ENCODE peak calls at places on chromosome 15, in four cellular contexts. One of them, this sample, is unnamed.

GRCh38 chr15:77025471-77025901 is 30.6 kb downstream of the PSTPIP1 start:
- DNase-seq in K562: no peak
- DNase-seq in GM12878: no peak
- DNase-seq in HepG2: no peak
- DNase-seq in this sample: peak; percentile 14

GRCh38 chr15:21261396-21261964 is 178.8 kb downstream of the POTEB3 start:
- DNase-seq in K562: no peak
- DNase-seq in GM12878: no peak
- DNase-seq in HepG2: no peak
- DNase-seq in this sample: no peak

GRCh38 chr15:25469377-25469776 is 30.6 kb upstream of the UBE3A start:
- DNase-seq in K562: no peak
- DNase-seq in GM12878: no peak
- DNase-seq in HepG2: no peak
- DNase-seq in this sample: no peak

GRCh38 chr15:98292442-98293240 is 332.1 kb downstream of the ARRDC4 start:
- DNase-seq in HepG2: peak; percentile 27
- DNase-seq in GM12878: no peak
- DNase-seq in K562: peak; percentile 82
- DNase-seq in this sample: peak; percentile 92

GRCh38 chr15:43382310-43382709 is 11.4 kb downstream of the TUBGCP4 start:
- DNase-seq in HepG2: no peak
- DNase-seq in K562: no peak
- DNase-seq in GM12878: no peak
- DNase-seq in this sample: no peak

GRCh38 chr15:57370929-57371328 is 5.4 kb upstream of the CGNL1 start:
- DNase-seq in GM12878: no peak
- DNase-seq in K562: no peak
- DNase-seq in HepG2: no peak
- DNase-seq in this sample: no peak

GRCh38 chr15:22877122-22877521 is 38.7 kb downstream of the NIPA2 start:
- DNase-seq in GM12878: no peak
- DNase-seq in HepG2: no peak
- DNase-seq in K562: no peak
- DNase-seq in this sample: no peak

GRCh38 chr15:70580958-70581357 is 182.4 kb downstream of the UACA start:
- DNase-seq in GM12878: no peak
- DNase-seq in HepG2: no peak
- DNase-seq in K562: no peak
- DNase-seq in this sample: no peak

DNA sequence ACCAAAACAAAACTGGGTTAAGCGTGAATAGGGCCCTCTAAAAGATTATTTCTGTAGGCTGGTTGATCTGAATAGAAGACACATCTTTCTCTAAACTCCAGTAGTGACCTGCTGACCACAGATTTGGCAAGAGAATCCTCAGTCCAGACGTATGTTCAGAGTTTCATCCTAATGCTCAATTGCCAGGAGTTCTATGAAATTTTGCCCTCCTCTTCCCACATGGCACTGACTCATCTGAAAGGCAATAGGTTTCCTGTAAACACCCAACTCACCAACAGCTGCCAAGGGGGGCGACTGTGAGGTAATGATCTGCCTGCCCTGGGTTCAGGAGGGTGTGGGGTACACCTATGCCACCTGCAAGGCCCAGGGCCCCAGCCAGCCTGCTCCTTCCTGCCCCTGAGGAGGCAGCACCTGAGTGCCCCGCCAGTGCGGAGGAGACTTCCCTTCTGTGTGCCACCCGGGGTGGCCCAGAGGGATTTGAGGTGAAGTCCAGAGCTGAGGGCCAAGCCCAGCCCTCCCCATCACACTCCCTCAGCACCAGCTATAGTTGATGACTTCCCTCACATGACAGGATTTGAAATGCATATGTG is 8.4 kb upstream of the PLA2G4D start:
- DNase-seq in GM12878: no peak
- DNase-seq in K562: no peak
- DNase-seq in HepG2: no peak
- DNase-seq in this sample: no peak
- TF ChIP-seq SP1 in GM12878: no peak
- TF ChIP-seq SP1 in K562: no peak
- TF ChIP-seq SP1 in HepG2: no peak
- TF ChIP-seq SP1 in this sample: no peak

DNA sequence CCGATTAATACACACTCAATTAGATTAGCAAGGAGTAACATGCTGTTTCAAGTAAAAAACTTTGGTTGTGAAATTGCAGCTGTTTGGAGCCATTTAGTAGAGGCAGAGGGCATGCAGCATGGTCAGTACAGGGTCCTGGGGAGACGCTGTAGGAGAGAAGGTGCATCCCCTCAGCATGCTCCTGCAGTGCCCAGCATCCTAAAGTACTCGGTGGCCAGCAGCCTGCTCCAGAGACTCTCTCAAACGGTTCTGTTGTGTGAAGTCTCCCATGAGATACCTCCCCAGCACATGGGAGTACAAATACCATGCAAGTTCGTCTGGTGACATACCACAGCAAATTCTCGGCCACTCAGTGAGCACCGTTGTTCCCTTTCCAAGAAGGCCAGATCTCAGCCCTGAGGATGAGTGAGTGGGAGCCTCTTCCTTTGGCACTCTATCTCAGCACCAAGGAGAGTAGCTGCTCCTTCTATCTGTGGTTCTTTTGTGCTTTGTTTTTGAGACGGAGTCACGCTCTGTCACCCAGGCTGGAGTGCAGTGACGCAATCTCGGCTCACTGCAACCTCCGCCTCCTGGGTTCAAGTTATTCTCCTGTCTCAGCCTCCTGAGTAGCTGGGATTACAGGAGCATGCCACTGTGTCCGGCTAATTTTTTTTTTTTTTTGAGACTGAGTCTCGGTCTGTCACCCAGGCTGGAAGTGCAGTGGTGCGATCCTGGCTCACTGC is 72.7 kb downstream of the TJP1 start:
- DNase-seq in K562: no peak
- DNase-seq in GM12878: no peak
- DNase-seq in HepG2: no peak
- DNase-seq in this sample: no peak
- TF ChIP-seq ETV6 in K562: no peak
- TF ChIP-seq ETV6 in GM12878: no peak
- TF ChIP-seq ETV6 in HepG2: no peak
- TF ChIP-seq ETV6 in this sample: no peak

GRCh38 chr15:69298697-69299441 is at the start of gene PAQR5:
- DNase-seq in K562: peak; percentile 79
- DNase-seq in GM12878: no peak
- DNase-seq in HepG2: no peak
- DNase-seq in this sample: peak; percentile 43
- TF ChIP-seq SP1 in K562: no peak
- TF ChIP-seq SP1 in GM12878: no peak
- TF ChIP-seq SP1 in HepG2: no peak
- TF ChIP-seq SP1 in this sample: no peak

DNA sequence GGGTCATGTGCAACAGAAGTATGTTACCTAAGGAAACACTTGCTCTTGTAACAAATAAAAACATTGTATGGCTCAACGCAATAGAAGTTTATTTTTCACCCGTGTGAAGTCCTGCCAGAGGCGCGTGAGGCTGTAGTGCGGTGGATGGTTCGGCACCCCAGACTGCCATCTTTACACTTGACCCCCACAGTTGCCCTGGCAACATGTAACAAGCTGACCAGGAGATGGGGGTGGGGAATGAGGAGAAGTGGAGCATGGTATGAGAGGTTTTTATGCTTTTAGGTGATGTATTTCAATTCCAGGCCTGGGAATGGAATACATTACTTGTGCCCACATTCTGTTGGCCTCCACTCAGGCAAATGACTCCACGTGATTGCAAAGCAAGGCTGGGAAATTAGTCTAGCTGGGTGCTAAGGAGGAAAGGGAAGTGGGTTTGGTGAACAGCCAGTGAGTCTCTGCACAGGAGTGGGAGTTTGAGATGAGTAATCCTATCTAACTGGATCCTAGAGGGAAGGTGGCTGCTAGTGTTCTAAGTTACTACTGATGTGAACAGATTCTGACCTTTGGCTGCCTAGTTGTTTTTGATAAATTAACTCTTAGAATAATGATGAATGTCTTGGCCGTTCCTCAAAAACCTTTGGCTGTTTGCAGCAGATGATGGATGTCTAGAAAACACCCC is 33.8 kb upstream of the GREM1 start:
- DNase-seq in GM12878: no peak
- DNase-seq in HepG2: no peak
- DNase-seq in K562: no peak
- DNase-seq in this sample: no peak
- TF ChIP-seq ETV6 in GM12878: no peak
- TF ChIP-seq ETV6 in HepG2: no peak
- TF ChIP-seq ETV6 in K562: no peak
- TF ChIP-seq ETV6 in this sample: no peak

DNA sequence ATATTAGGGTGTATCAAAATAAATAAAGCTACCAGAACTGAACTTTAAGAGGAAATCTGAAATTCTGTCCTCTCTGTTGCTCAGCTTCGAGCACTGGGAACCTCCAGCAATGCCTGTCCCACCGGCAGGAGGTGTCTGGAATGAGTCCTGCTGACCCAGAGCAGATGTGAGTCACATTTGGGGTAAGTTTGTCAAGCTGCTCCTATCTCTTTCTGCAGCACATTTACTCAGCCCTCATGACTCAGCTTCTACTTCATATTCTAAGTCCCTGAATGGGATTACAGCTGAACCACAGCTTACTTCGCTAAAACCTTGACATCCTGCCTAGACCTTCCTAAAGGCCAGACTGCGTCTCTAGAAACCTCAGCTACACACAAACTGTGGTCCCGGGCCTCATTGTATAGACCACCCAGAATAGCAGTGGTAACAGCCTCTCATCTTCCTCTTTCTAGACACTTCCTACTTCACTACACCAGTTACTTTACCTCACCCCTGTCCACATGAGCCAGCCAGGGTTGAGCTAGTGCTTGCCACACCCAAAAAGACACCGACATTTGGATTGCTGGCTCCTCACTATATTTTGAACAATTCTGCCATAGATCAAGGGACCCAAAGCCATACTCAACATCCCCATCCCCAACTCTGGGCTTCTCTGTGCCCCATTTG is 109.6 kb upstream of the TMCO5A start:
- DNase-seq in HepG2: peak; percentile 2
- DNase-seq in K562: peak; percentile 11
- DNase-seq in GM12878: no peak
- DNase-seq in this sample: no peak
- TF ChIP-seq SP1 in HepG2: no peak
- TF ChIP-seq SP1 in K562: no peak
- TF ChIP-seq SP1 in GM12878: no peak
- TF ChIP-seq SP1 in this sample: no peak

DNA sequence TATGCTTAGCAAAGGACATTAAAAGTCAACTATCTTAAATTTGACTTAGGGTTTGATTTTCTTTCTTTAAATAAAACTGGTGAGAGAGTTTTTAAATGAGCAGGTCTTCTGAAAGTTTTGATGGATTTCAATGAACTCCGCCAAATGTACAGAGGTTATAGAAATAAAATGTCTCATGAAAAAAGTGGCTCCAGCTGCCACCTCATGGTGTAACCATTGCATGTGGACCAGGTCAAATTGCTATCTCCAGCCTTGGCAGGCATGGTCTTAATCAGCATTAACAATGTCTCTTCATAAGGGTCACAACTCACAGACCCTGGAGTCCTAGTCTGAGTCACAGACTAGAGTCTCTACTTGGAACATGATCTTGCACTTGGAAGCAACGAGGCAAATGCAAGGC is 182.3 kb downstream of the ADAMTS17 start:
- DNase-seq in K562: no peak
- DNase-seq in GM12878: no peak
- DNase-seq in HepG2: no peak
- DNase-seq in this sample: no peak
- TF ChIP-seq ETV6 in K562: no peak
- TF ChIP-seq ETV6 in GM12878: no peak
- TF ChIP-seq ETV6 in HepG2: no peak
- TF ChIP-seq ETV6 in this sample: no peak

DNA sequence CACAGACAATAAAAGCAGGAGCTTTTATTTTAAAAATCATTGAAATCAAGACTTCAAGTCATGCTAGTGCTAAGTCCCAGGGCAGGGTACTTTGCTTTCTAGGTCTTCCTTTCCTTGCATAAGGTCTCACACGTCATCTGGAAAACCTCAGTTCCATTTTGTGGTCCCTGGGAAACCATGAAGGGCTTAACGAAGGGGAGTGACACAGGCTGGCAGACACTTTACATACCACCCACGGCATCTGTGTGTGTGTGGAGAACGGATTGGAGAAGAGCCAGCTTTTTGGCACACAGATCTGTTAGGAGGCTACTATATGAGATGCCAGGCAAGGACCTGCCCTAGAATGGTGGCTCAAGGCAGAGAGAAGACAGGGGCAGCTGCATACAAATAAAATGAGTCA is 107.5 kb upstream of the NSMCE3 start:
- DNase-seq in GM12878: no peak
- DNase-seq in K562: no peak
- DNase-seq in HepG2: no peak
- DNase-seq in this sample: no peak
- TF ChIP-seq SP1 in GM12878: no peak
- TF ChIP-seq SP1 in K562: no peak
- TF ChIP-seq SP1 in HepG2: no peak
- TF ChIP-seq SP1 in this sample: no peak

This sample was measured in WTC11.